ENCODE peak calls at places on chromosome 13, in eight cellular contexts. U is astrocyte of the spinal cord; Z is cerebellar cortex; H is NCI-H1694 treated with DMSO at 0.1 percent for 48 hours; A is naive thymus-derived CD4-positive, alpha-beta T cell; D is lung; V is mammary epithelial cell; J is dorsolateral prefrontal cortex. R is an unnamed sample.

GRCh38 chr13:67273001-67273400 is 42.9 kb upstream of the PCDH9 start:
- DNase-seq in U (no peak), Z (no peak), H (no peak), A (no peak), D (no peak), V (no peak), J (no peak), R (no peak)

GRCh38 chr13:31048521-31048920 is 113.2 kb downstream of the HSPH1 start:
- DNase-seq in U (no peak), Z (no peak), H (no peak), A (no peak), D (no peak), V (no peak), J (no peak), R (no peak)

GRCh38 chr13:59391696-59392095 is 772.0 kb downstream of the DIAPH3 start:
- DNase-seq in U (peak), Z (peak), H (peak), A (peak), D (peak), V (peak), J (no peak), R (peak)

GRCh38 chr13:36965767-36966166 is 33.4 kb downstream of the ALG5 start:
- DNase-seq in U (peak), Z (no peak), H (no peak), A (no peak), D (no peak), V (peak), J (no peak), R (no peak)

GRCh38 chr13:23159205-23159586 is 21.6 kb upstream of the SGCG start:
- DNase-seq in U (no peak), Z (no peak), H (no peak), A (no peak), D (no peak), V (no peak), J (no peak), R (no peak)

GRCh38 chr13:90713436-90714133 is 633.9 kb upstream of the MIR17HG start:
- DNase-seq in U (no peak), Z (no peak), H (no peak), A (no peak), D (no peak), V (no peak), J (no peak), R (no peak)

GRCh38 chr13:54733639-54734038 is 1705.0 kb downstream of the OLFM4 start:
- DNase-seq in U (no peak), Z (peak), H (no peak), A (no peak), D (no peak), V (no peak), J (no peak), R (no peak)

GRCh38 chr13:40982772-40983171 is 36.3 kb downstream of the ELF1 start:
- DNase-seq in U (peak), Z (no peak), H (no peak), A (no peak), D (no peak), V (peak), J (no peak), R (peak)

GRCh38 chr13:38871275-38871674 is 119.4 kb downstream of the STOML3 start:
- DNase-seq in U (no peak), Z (no peak), H (no peak), A (no peak), D (no peak), V (no peak), J (no peak), R (no peak)

GRCh38 chr13:106523566-106523965 is 11.9 kb downstream of the EFNB2 start:
- DNase-seq in U (peak), Z (peak), H (peak), A (no peak), D (no peak), V (peak), J (no peak), R (no peak)

GRCh38 chr13:26482451-26483197 is 74.9 kb upstream of the WASF3 start:
- DNase-seq in U (peak), Z (peak), H (peak), A (peak), D (peak), V (peak), J (no peak), R (peak)

GRCh38 chr13:35388979-35389378 is 87.5 kb downstream of the MAB21L1 start:
- DNase-seq in U (peak), Z (no peak), H (no peak), A (no peak), D (no peak), V (no peak), J (no peak), R (no peak)

GRCh38 chr13:102374726-102375125 is 27.1 kb downstream of the FGF14 start:
- DNase-seq in U (no peak), Z (no peak), H (no peak), A (no peak), D (no peak), V (no peak), J (no peak), R (no peak)

GRCh38 chr13:112144616-112145220 is 77.8 kb downstream of the SOX1 start:
- DNase-seq in U (no peak), Z (no peak), H (no peak), A (no peak), D (no peak), V (no peak), J (no peak), R (no peak)

GRCh38 chr13:110815471-110816204 is 99.2 kb downstream of the ANKRD10 start:
- DNase-seq in U (peak), Z (no peak), H (no peak), A (no peak), D (no peak), V (peak), J (no peak), R (peak)

GRCh38 chr13:86080340-86080995 is 281.2 kb upstream of the SLITRK6 start:
- DNase-seq in U (peak), Z (no peak), H (no peak), A (no peak), D (no peak), V (no peak), J (no peak), R (no peak)

GRCh38 chr13:51826606-51827005 is 18.4 kb downstream of the TMEM272 start:
- DNase-seq in U (no peak), Z (peak), H (peak), A (no peak), D (no peak), V (peak), J (no peak), R (no peak)

GRCh38 chr13:85197431-85197830 is 601.8 kb downstream of the SLITRK6 start:
- DNase-seq in U (no peak), Z (no peak), H (no peak), A (no peak), D (no peak), V (no peak), J (no peak), R (no peak)

GRCh38 chr13:79837741-79838450 is 356.9 kb downstream of the NDFIP2 start:
- DNase-seq in U (peak), Z (no peak), H (no peak), A (no peak), D (no peak), V (peak), J (no peak), R (no peak)

GRCh38 chr13:110920038-110920437 is 5.2 kb upstream of the ANKRD10 start:
- DNase-seq in U (no peak), Z (no peak), H (no peak), A (no peak), D (no peak), V (no peak), J (no peak), R (peak)

GRCh38 chr13:38473305-38473704 is 123.7 kb downstream of the UFM1 start:
- DNase-seq in U (no peak), Z (no peak), H (no peak), A (no peak), D (no peak), V (no peak), J (no peak), R (no peak)

GRCh38 chr13:89497658-89498057 is 1826.5 kb downstream of the SLITRK5 start:
- DNase-seq in U (no peak), Z (no peak), H (no peak), A (no peak), D (no peak), V (no peak), J (no peak), R (no peak)

GRCh38 chr13:103525530-103525929 is 459.3 kb upstream of the SLC10A2 start:
- DNase-seq in U (no peak), Z (no peak), H (no peak), A (no peak), D (no peak), V (no peak), J (no peak), R (no peak)

GRCh38 chr13:46632171-46632570 is 79.2 kb downstream of the LRCH1 start:
- DNase-seq in U (no peak), Z (no peak), H (no peak), A (no peak), D (no peak), V (no peak), J (no peak), R (no peak)

GRCh38 chr13:97471721-97472120 is 37.8 kb downstream of the RAP2A start:
- DNase-seq in U (no peak), Z (no peak), H (no peak), A (no peak), D (no peak), V (no peak), J (no peak), R (no peak)

GRCh38 chr13:44649118-44649455 is 73.0 kb upstream of the TSC22D1 start:
- DNase-seq in U (no peak), Z (no peak), H (no peak), A (no peak), D (no peak), V (no peak), J (no peak), R (no peak)

GRCh38 chr13:75181906-75182305 is 300.1 kb downstream of the TBC1D4 start:
- DNase-seq in U (peak), Z (peak), H (no peak), A (no peak), D (no peak), V (peak), J (no peak), R (no peak)

GRCh38 chr13:98450495-98451167 is 126.3 kb downstream of the STK24 start:
- DNase-seq in U (peak), Z (peak), H (no peak), A (no peak), D (no peak), V (no peak), J (no peak), R (no peak)

GRCh38 chr13:44049546-44049945 is 169.8 kb downstream of the LACC1 start:
- DNase-seq in U (no peak), Z (no peak), H (no peak), A (no peak), D (no peak), V (no peak), J (no peak), R (no peak)

GRCh38 chr13:112888238-112889111 is 80.5 kb upstream of the MCF2L start:
- DNase-seq in U (no peak), Z (no peak), H (no peak), A (no peak), D (no peak), V (no peak), J (no peak), R (no peak)

GRCh38 chr13:43301341-43301969 is 278.1 kb downstream of the DNAJC15 start:
- DNase-seq in U (no peak), Z (no peak), H (peak), A (no peak), D (no peak), V (no peak), J (no peak), R (no peak)

GRCh38 chr13:97058896-97059295 is 64.6 kb upstream of the OXGR1 start:
- DNase-seq in U (peak), Z (no peak), H (no peak), A (no peak), D (no peak), V (no peak), J (no peak), R (no peak)

GRCh38 chr13:109483369-109483768 is 303.0 kb downstream of the IRS2 start:
- DNase-seq in U (no peak), Z (peak), H (no peak), A (no peak), D (no peak), V (no peak), J (no peak), R (no peak)

GRCh38 chr13:101736551-101736950 is 284.1 kb downstream of the ITGBL1 start:
- DNase-seq in U (no peak), Z (no peak), H (no peak), A (no peak), D (no peak), V (no peak), J (no peak), R (no peak)

GRCh38 chr13:23347601-23348000 is 85.9 kb downstream of the SACS start:
- DNase-seq in U (no peak), Z (no peak), H (no peak), A (no peak), D (no peak), V (no peak), J (no peak), R (no peak)

GRCh38 chr13:89846890-89847585 is 1500.4 kb upstream of the MIR17HG start:
- DNase-seq in U (peak), Z (no peak), H (no peak), A (no peak), D (no peak), V (no peak), J (no peak), R (no peak)

GRCh38 chr13:48318714-48319457 is 15.3 kb downstream of the RB1 start:
- DNase-seq in U (no peak), Z (no peak), H (no peak), A (no peak), D (no peak), V (no peak), J (no peak), R (peak)

R was measured in mucosa of gallbladder.